ENCODE peak calls at places on chromosomes 6 and 20, in seven cellular contexts. X is NCI-H1105 treated with DMSO at 0.1 percent for 48 hours, I is lower lobe of right lung, H is Calu3, Q is DMS 273 treated with DMSO at 0.1 percent for 48 hours, C is ovary, M is GM04504. O is an unnamed sample.

GRCh38 chr6:12324096-12324495 is 33.9 kb downstream of the EDN1 start:
- DNase-seq in X (no peak), M (no peak), I (no peak), Q (no peak), C (no peak), H (peak), O (no peak)

GRCh38 chr20:4130404-4131189 is 115.2 kb upstream of the RNF24 start:
- DNase-seq in I (no peak), Q (no peak), C (no peak), X (no peak), M (peak), H (peak), O (no peak)

GRCh38 chr6:25998379-25998778 is 35.8 kb downstream of the TRIM38 start:
- DNase-seq in I (no peak), H (no peak), M (no peak), Q (no peak), X (no peak), C (no peak), O (no peak)

GRCh38 chr6:4164043-4164442 is 28.7 kb upstream of the ECI2 start:
- DNase-seq in C (no peak), H (no peak), M (no peak), Q (no peak), I (no peak), X (no peak), O (no peak)

GRCh38 chr6:34457392-34457746 is 8.5 kb upstream of the PACSIN1 start:
- DNase-seq in I (no peak), C (no peak), H (no peak), Q (no peak), M (no peak), X (no peak), O (no peak)

GRCh38 chr6:3284436-3284876 is 25.7 kb downstream of the PSMG4 start:
- DNase-seq in C (peak), Q (no peak), M (no peak), H (no peak), X (peak), I (no peak), O (peak)

GRCh38 chr6:70982747-70983146 is 25.9 kb upstream of the B3GAT2 start:
- DNase-seq in Q (no peak), X (no peak), M (no peak), C (no peak), I (no peak), H (no peak), O (no peak)

GRCh38 chr20:37437676-37438075 is 83.4 kb upstream of the NNAT start:
- DNase-seq in I (no peak), X (no peak), M (no peak), C (no peak), Q (no peak), H (no peak), O (no peak)

GRCh38 chr6:113530769-113531168 is 326.4 kb upstream of the MARCKS start:
- DNase-seq in C (no peak), Q (no peak), M (no peak), I (no peak), H (no peak), X (no peak), O (no peak)

GRCh38 chr20:63070771-63071540 is 64.2 kb upstream of the BHLHE23 start:
- DNase-seq in M (no peak), H (no peak), Q (no peak), X (no peak), C (no peak), I (peak), O (peak)

GRCh38 chr6:11509471-11509870 is 28.1 kb upstream of the TMEM170B start:
- DNase-seq in I (no peak), M (no peak), C (no peak), X (no peak), H (no peak), Q (no peak), O (no peak)